ENCODE peak calls at places on chromosomes 11 and 22, in ten cellular contexts. One of them, this sample, is unnamed.

GRCh38 chr11:17263803-17264202 is 12.7 kb upstream of the NUCB2 start:
- DNase-seq in AG10803: peak; percentile 17
- DNase-seq in keratinocyte: no peak
- DNase-seq in thyroid gland: no peak
- DNase-seq in heart right ventricle: no peak
- DNase-seq in cardiac fibroblast: no peak
- DNase-seq in stomach: no peak
- DNase-seq in AG09309: no peak
- DNase-seq in A549: no peak
- DNase-seq in fibroblast of pulmonary artery: peak; percentile 35
- DNase-seq in this sample: peak; percentile 46

GRCh38 chr11:128290106-128290840 is 297.1 kb downstream of the ETS1 start:
- DNase-seq in A549: peak; percentile 55
- DNase-seq in AG10803: peak; percentile 91
- DNase-seq in fibroblast of pulmonary artery: peak; percentile 91
- DNase-seq in AG09309: peak; percentile 84
- DNase-seq in thyroid gland: peak; percentile 83
- DNase-seq in cardiac fibroblast: peak; percentile 90
- DNase-seq in stomach: peak; percentile 61
- DNase-seq in heart right ventricle: peak; percentile 29
- DNase-seq in keratinocyte: no peak
- DNase-seq in this sample: no peak

GRCh38 chr11:12430351-12430750 is 53.0 kb downstream of the PARVA start:
- DNase-seq in AG09309: no peak
- DNase-seq in fibroblast of pulmonary artery: peak; percentile 76
- DNase-seq in heart right ventricle: no peak
- DNase-seq in A549: no peak
- DNase-seq in AG10803: peak; percentile 56
- DNase-seq in keratinocyte: no peak
- DNase-seq in stomach: no peak
- DNase-seq in thyroid gland: no peak
- DNase-seq in cardiac fibroblast: peak; percentile 72
- DNase-seq in this sample: peak; percentile 87

GRCh38 chr22:37972527-37972926 is 11.8 kb downstream of the SOX10 start:
- DNase-seq in heart right ventricle: no peak
- DNase-seq in cardiac fibroblast: no peak
- DNase-seq in AG09309: no peak
- DNase-seq in AG10803: no peak
- DNase-seq in stomach: no peak
- DNase-seq in thyroid gland: no peak
- DNase-seq in keratinocyte: no peak
- DNase-seq in A549: no peak
- DNase-seq in fibroblast of pulmonary artery: peak; percentile 48
- DNase-seq in this sample: no peak

GRCh38 chr22:19109198-19110063 is 12.8 kb downstream of the DGCR2 start:
- DNase-seq in fibroblast of pulmonary artery: peak; percentile 90
- DNase-seq in heart right ventricle: no peak
- DNase-seq in A549: no peak
- DNase-seq in cardiac fibroblast: peak; percentile 85
- DNase-seq in AG10803: peak; percentile 78
- DNase-seq in keratinocyte: no peak
- DNase-seq in AG09309: peak; percentile 60
- DNase-seq in thyroid gland: peak; percentile 59
- DNase-seq in stomach: peak; percentile 68
- DNase-seq in this sample: no peak

GRCh38 chr22:26656896-26657851 is at the start of gene MIAT:
- DNase-seq in AG10803: no peak
- DNase-seq in cardiac fibroblast: no peak
- DNase-seq in A549: no peak
- DNase-seq in AG09309: no peak
- DNase-seq in fibroblast of pulmonary artery: no peak
- DNase-seq in stomach: peak; percentile 40
- DNase-seq in heart right ventricle: no peak
- DNase-seq in keratinocyte: no peak
- DNase-seq in thyroid gland: peak; percentile 17
- DNase-seq in this sample: no peak

GRCh38 chr22:24985824-24986214 is 33.3 kb downstream of the KIAA1671 start:
- DNase-seq in keratinocyte: peak; percentile 78
- DNase-seq in AG10803: peak; percentile 55
- DNase-seq in cardiac fibroblast: peak; percentile 96
- DNase-seq in fibroblast of pulmonary artery: peak; percentile 98
- DNase-seq in AG09309: no peak
- DNase-seq in heart right ventricle: peak; percentile 37
- DNase-seq in thyroid gland: peak; percentile 39
- DNase-seq in stomach: no peak
- DNase-seq in A549: no peak
- DNase-seq in this sample: peak; percentile 74

GRCh38 chr11:108871152-108871551 is 206.3 kb downstream of the DDX10 start:
- DNase-seq in heart right ventricle: no peak
- DNase-seq in keratinocyte: no peak
- DNase-seq in AG09309: no peak
- DNase-seq in AG10803: peak; percentile 62
- DNase-seq in stomach: no peak
- DNase-seq in cardiac fibroblast: peak; percentile 82
- DNase-seq in A549: no peak
- DNase-seq in thyroid gland: peak; percentile 12
- DNase-seq in fibroblast of pulmonary artery: peak; percentile 78
- DNase-seq in this sample: no peak

DNA sequence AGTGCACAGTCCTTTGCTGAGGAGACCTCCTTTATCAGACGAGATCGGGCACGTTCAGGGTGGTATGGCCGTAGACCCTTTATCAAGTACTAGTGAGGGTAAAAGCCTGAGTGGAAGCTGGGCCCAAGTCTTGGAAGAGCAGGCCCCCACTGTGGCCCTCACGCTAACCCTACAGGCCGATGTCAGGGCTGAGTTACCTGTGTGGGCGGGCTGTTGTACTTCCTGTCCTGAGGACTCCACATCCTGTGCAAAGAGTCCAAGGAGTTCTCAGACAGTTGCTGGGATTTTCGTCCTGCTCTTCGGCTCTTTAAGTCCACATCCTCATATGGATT is 34.9 kb downstream of the RPL27A start:
- DNase-seq in AG10803: no peak
- DNase-seq in stomach: no peak
- DNase-seq in AG09309: no peak
- DNase-seq in thyroid gland: no peak
- DNase-seq in keratinocyte: no peak
- DNase-seq in heart right ventricle: no peak
- DNase-seq in cardiac fibroblast: no peak
- DNase-seq in fibroblast of pulmonary artery: no peak
- DNase-seq in A549: no peak
- DNase-seq in this sample: no peak
- H3K4me3 ChIP-seq in AG10803: peak overlapping the region; percentile 4
- H3K4me3 ChIP-seq in stomach: no peak overlapping the region
- H3K4me3 ChIP-seq in AG09309: no peak overlapping the region
- H3K4me3 ChIP-seq in thyroid gland: no peak overlapping the region
- H3K4me3 ChIP-seq in keratinocyte: no peak overlapping the region
- H3K4me3 ChIP-seq in heart right ventricle: no peak overlapping the region
- H3K4me3 ChIP-seq in cardiac fibroblast: no peak overlapping the region
- H3K4me3 ChIP-seq in fibroblast of pulmonary artery: peak overlapping the region; percentile 13
- H3K4me3 ChIP-seq in A549: no peak overlapping the region
- H3K4me3 ChIP-seq in this sample: no peak overlapping the region

DNA sequence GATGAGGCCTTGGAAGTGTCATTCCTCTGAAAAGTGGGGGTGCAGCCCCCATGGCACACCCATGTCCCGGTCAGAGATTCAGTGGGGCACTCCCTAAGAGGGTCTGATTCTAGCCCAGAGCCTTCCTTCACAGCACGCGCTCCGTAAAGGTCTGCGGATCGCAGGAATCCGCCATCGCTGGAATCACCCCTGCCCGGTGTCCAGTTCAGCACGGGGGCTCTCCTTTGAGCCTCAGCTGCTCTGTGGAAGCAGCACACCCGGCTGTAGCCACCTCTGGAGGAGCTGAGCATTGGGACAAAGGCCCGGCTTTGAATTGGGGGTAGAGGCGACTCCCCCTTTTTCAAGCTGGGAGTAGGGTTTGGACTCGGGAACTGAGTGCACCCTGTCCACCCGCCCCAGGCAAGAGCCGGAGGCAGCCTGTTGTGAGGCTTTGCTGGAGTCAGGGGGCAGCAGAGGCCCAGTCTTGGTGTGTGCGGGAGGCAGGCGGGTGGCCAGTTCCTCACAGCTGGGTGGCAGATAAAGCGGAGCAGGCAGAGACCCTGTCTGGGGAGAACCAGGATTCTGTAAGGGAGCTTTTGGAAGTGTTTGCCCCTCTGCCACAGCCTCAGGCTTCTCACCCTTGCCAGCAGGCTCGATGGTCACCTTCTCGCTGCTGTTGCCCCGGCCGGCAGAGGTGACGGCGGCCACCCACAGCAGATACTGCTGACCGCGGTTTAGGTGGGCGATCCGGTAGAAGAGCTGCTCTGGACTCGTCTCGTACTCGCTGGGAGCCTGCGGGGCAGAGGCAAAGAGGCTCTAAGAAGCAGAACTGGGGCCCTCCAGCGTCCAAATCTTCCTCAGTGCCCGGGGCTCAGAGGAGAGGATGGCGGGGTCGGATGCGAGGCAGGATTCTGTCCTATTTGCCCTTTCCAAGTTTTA is 115.9 kb downstream of the CEP164 start:
- DNase-seq in keratinocyte: no peak
- DNase-seq in fibroblast of pulmonary artery: peak; percentile 42
- DNase-seq in A549: peak; percentile 43
- DNase-seq in AG09309: no peak
- DNase-seq in cardiac fibroblast: peak; percentile 51
- DNase-seq in thyroid gland: peak; percentile 62
- DNase-seq in AG10803: peak; percentile 27
- DNase-seq in heart right ventricle: peak; percentile 63
- DNase-seq in stomach: peak; percentile 34
- DNase-seq in this sample: no peak
- TF ChIP-seq CTCF in keratinocyte: no peak
- TF ChIP-seq CTCF in fibroblast of pulmonary artery: peak; percentile 54
- TF ChIP-seq CTCF in A549: no peak
- TF ChIP-seq CTCF in AG09309: peak; percentile 55
- TF ChIP-seq CTCF in cardiac fibroblast: peak; percentile 50
- TF ChIP-seq CTCF in thyroid gland: peak; percentile 38
- TF ChIP-seq CTCF in AG10803: peak; percentile 54
- TF ChIP-seq CTCF in heart right ventricle: peak; percentile 60
- TF ChIP-seq CTCF in stomach: peak; percentile 18
- TF ChIP-seq CTCF in this sample: peak; percentile 82

GRCh38 chr11:47494996-47495855 is 46.3 kb upstream of the RAPSN start:
- DNase-seq in keratinocyte: no peak
- DNase-seq in cardiac fibroblast: peak; percentile 67
- DNase-seq in fibroblast of pulmonary artery: peak; percentile 67
- DNase-seq in AG09309: peak; percentile 83
- DNase-seq in AG10803: peak; percentile 95
- DNase-seq in heart right ventricle: no peak
- DNase-seq in stomach: no peak
- DNase-seq in thyroid gland: no peak
- DNase-seq in A549: no peak
- DNase-seq in this sample: no peak
- H3K4me3 ChIP-seq in keratinocyte: no peak overlapping the region
- H3K4me3 ChIP-seq in cardiac fibroblast: no peak overlapping the region
- H3K4me3 ChIP-seq in fibroblast of pulmonary artery: no peak overlapping the region
- H3K4me3 ChIP-seq in AG09309: no peak overlapping the region
- H3K4me3 ChIP-seq in AG10803: no peak overlapping the region
- H3K4me3 ChIP-seq in heart right ventricle: no peak overlapping the region
- H3K4me3 ChIP-seq in stomach: no peak overlapping the region
- H3K4me3 ChIP-seq in thyroid gland: no peak overlapping the region
- H3K4me3 ChIP-seq in A549: no peak overlapping the region
- H3K4me3 ChIP-seq in this sample: no peak overlapping the region

GRCh38 chr11:58354727-58355126 is 4.1 kb downstream of the OR5B17 start:
- DNase-seq in thyroid gland: no peak
- DNase-seq in heart right ventricle: no peak
- DNase-seq in cardiac fibroblast: no peak
- DNase-seq in AG09309: no peak
- DNase-seq in fibroblast of pulmonary artery: no peak
- DNase-seq in AG10803: no peak
- DNase-seq in keratinocyte: no peak
- DNase-seq in A549: no peak
- DNase-seq in stomach: no peak
- DNase-seq in this sample: no peak
- TF ChIP-seq CTCF in thyroid gland: no peak
- TF ChIP-seq CTCF in heart right ventricle: no peak
- TF ChIP-seq CTCF in cardiac fibroblast: no peak
- TF ChIP-seq CTCF in AG09309: no peak
- TF ChIP-seq CTCF in fibroblast of pulmonary artery: no peak
- TF ChIP-seq CTCF in AG10803: no peak
- TF ChIP-seq CTCF in keratinocyte: no peak
- TF ChIP-seq CTCF in A549: no peak
- TF ChIP-seq CTCF in stomach: no peak
- TF ChIP-seq CTCF in this sample: no peak

DNA sequence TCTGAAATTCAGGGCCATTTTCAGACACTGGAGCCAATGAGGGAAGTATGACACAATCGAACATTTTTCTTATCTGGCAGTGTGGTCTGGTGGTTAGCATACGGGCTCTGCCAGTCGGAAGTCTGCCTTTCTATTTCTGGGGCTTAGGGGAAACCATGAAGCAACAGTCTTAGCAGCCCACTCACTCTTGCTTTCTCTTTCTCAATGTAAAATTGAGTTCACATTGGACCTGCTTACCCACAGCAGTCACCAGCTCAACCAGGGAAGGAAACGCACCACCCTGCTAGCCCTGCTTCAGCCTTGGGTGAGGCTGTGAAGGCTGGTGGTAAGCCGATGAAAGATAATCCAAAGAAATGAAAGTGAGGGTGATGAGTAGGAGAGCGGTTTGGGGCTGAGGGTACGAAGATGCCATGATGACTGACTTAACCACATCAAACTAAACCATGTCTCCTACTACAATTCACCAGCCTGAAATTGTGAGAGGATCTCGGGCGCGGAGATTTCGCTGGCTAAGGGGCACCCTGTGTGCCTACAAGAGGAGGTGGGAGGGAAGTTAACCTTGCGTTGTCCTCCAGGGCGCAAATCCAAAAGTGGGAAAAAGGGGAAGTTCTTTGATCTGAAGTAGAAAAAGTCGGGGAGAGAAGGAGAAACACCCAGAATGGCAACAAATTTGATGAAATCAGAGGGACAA is 2.0 kb upstream of the LMO2 start:
- DNase-seq in fibroblast of pulmonary artery: peak; percentile 71
- DNase-seq in cardiac fibroblast: peak; percentile 67
- DNase-seq in A549: no peak
- DNase-seq in stomach: no peak
- DNase-seq in AG10803: no peak
- DNase-seq in heart right ventricle: no peak
- DNase-seq in AG09309: no peak
- DNase-seq in thyroid gland: no peak
- DNase-seq in keratinocyte: no peak
- DNase-seq in this sample: no peak
- H3K4me3 ChIP-seq in fibroblast of pulmonary artery: no peak overlapping the region
- H3K4me3 ChIP-seq in cardiac fibroblast: no peak overlapping the region
- H3K4me3 ChIP-seq in A549: no peak overlapping the region
- H3K4me3 ChIP-seq in stomach: no peak overlapping the region
- H3K4me3 ChIP-seq in AG10803: no peak overlapping the region
- H3K4me3 ChIP-seq in heart right ventricle: peak overlapping the region; percentile 40
- H3K4me3 ChIP-seq in AG09309: no peak overlapping the region
- H3K4me3 ChIP-seq in thyroid gland: no peak overlapping the region
- H3K4me3 ChIP-seq in keratinocyte: no peak overlapping the region
- H3K4me3 ChIP-seq in this sample: no peak overlapping the region